ENCODE peak calls at places on chromosomes 12 and 14, in four cellular contexts. One of them, this sample, is unnamed.

GRCh38 chr14:50452979-50453705 is 56.5 kb upstream of the CDKL1 start:
- DNase-seq in stimulated activated effector memory CD8-positive, alpha-beta T cell treated with anti-CD3 and anti-CD28 coated beads, Interleukin-12 subunit alpha, Interleukin-12 subunit beta, amount 100 ng/mL, for 72 hours: no peak
- DNase-seq in Kasumi-1: no peak
- DNase-seq in HCEC 1CT: peak; percentile 83
- DNase-seq in this sample: no peak

GRCh38 chr14:95523051-95523817 is 6.8 kb upstream of the SYNE3 start:
- DNase-seq in stimulated activated effector memory CD8-positive, alpha-beta T cell treated with anti-CD3 and anti-CD28 coated beads, Interleukin-12 subunit alpha, Interleukin-12 subunit beta, amount 100 ng/mL, for 72 hours: no peak
- DNase-seq in HCEC 1CT: no peak
- DNase-seq in Kasumi-1: no peak
- DNase-seq in this sample: no peak

GRCh38 chr12:39613525-39613924 is 6.1 kb downstream of the ABCD2 start:
- DNase-seq in stimulated activated effector memory CD8-positive, alpha-beta T cell treated with anti-CD3 and anti-CD28 coated beads, Interleukin-12 subunit alpha, Interleukin-12 subunit beta, amount 100 ng/mL, for 72 hours: no peak
- DNase-seq in Kasumi-1: no peak
- DNase-seq in HCEC 1CT: no peak
- DNase-seq in this sample: no peak

GRCh38 chr12:47073951-47074350 is 5.5 kb upstream of the PCED1B start:
- DNase-seq in HCEC 1CT: no peak
- DNase-seq in Kasumi-1: no peak
- DNase-seq in stimulated activated effector memory CD8-positive, alpha-beta T cell treated with anti-CD3 and anti-CD28 coated beads, Interleukin-12 subunit alpha, Interleukin-12 subunit beta, amount 100 ng/mL, for 72 hours: no peak
- DNase-seq in this sample: no peak

GRCh38 chr14:31752867-31753661 is 191.9 kb downstream of the NUBPL start:
- DNase-seq in stimulated activated effector memory CD8-positive, alpha-beta T cell treated with anti-CD3 and anti-CD28 coated beads, Interleukin-12 subunit alpha, Interleukin-12 subunit beta, amount 100 ng/mL, for 72 hours: no peak
- DNase-seq in Kasumi-1: no peak
- DNase-seq in HCEC 1CT: no peak
- DNase-seq in this sample: peak; percentile 3

GRCh38 chr12:79378496-79378895 is 312.3 kb downstream of the PAWR start:
- DNase-seq in stimulated activated effector memory CD8-positive, alpha-beta T cell treated with anti-CD3 and anti-CD28 coated beads, Interleukin-12 subunit alpha, Interleukin-12 subunit beta, amount 100 ng/mL, for 72 hours: no peak
- DNase-seq in Kasumi-1: no peak
- DNase-seq in HCEC 1CT: peak; percentile 59
- DNase-seq in this sample: no peak

GRCh38 chr12:29066061-29066588 is 83.0 kb upstream of the FAR2 start:
- DNase-seq in HCEC 1CT: peak; percentile 77
- DNase-seq in stimulated activated effector memory CD8-positive, alpha-beta T cell treated with anti-CD3 and anti-CD28 coated beads, Interleukin-12 subunit alpha, Interleukin-12 subunit beta, amount 100 ng/mL, for 72 hours: no peak
- DNase-seq in Kasumi-1: peak; percentile 38
- DNase-seq in this sample: no peak

GRCh38 chr14:104805941-104806624 is 5.2 kb downstream of the ZBTB42 start:
- DNase-seq in HCEC 1CT: no peak
- DNase-seq in Kasumi-1: no peak
- DNase-seq in stimulated activated effector memory CD8-positive, alpha-beta T cell treated with anti-CD3 and anti-CD28 coated beads, Interleukin-12 subunit alpha, Interleukin-12 subunit beta, amount 100 ng/mL, for 72 hours: no peak
- DNase-seq in this sample: no peak

GRCh38 chr12:50066402-50066801 is 9.0 kb downstream of the ASIC1 start:
- DNase-seq in Kasumi-1: peak; percentile 21
- DNase-seq in stimulated activated effector memory CD8-positive, alpha-beta T cell treated with anti-CD3 and anti-CD28 coated beads, Interleukin-12 subunit alpha, Interleukin-12 subunit beta, amount 100 ng/mL, for 72 hours: no peak
- DNase-seq in HCEC 1CT: peak; percentile 95
- DNase-seq in this sample: no peak

GRCh38 chr12:21984375-21984774 is 43.1 kb upstream of the ABCC9 start:
- DNase-seq in stimulated activated effector memory CD8-positive, alpha-beta T cell treated with anti-CD3 and anti-CD28 coated beads, Interleukin-12 subunit alpha, Interleukin-12 subunit beta, amount 100 ng/mL, for 72 hours: no peak
- DNase-seq in HCEC 1CT: no peak
- DNase-seq in Kasumi-1: no peak
- DNase-seq in this sample: no peak

GRCh38 chr14:46058964-46059580 is 592.5 kb downstream of the RPL10L start:
- DNase-seq in Kasumi-1: no peak
- DNase-seq in stimulated activated effector memory CD8-positive, alpha-beta T cell treated with anti-CD3 and anti-CD28 coated beads, Interleukin-12 subunit alpha, Interleukin-12 subunit beta, amount 100 ng/mL, for 72 hours: no peak
- DNase-seq in HCEC 1CT: no peak
- DNase-seq in this sample: peak; percentile 9

GRCh38 chr12:83971781-83972180 is 940.8 kb downstream of the SLC6A15 start:
- DNase-seq in HCEC 1CT: peak; percentile 5
- DNase-seq in stimulated activated effector memory CD8-positive, alpha-beta T cell treated with anti-CD3 and anti-CD28 coated beads, Interleukin-12 subunit alpha, Interleukin-12 subunit beta, amount 100 ng/mL, for 72 hours: no peak
- DNase-seq in Kasumi-1: no peak
- DNase-seq in this sample: no peak

GRCh38 chr12:21666722-21667121 is 9.1 kb upstream of the LDHB start:
- DNase-seq in stimulated activated effector memory CD8-positive, alpha-beta T cell treated with anti-CD3 and anti-CD28 coated beads, Interleukin-12 subunit alpha, Interleukin-12 subunit beta, amount 100 ng/mL, for 72 hours: no peak
- DNase-seq in Kasumi-1: no peak
- DNase-seq in HCEC 1CT: peak; percentile 31
- DNase-seq in this sample: no peak

GRCh38 chr12:6538420-6539275 is 4.3 kb downstream of the GAPDH start:
- DNase-seq in Kasumi-1: no peak
- DNase-seq in stimulated activated effector memory CD8-positive, alpha-beta T cell treated with anti-CD3 and anti-CD28 coated beads, Interleukin-12 subunit alpha, Interleukin-12 subunit beta, amount 100 ng/mL, for 72 hours: peak; percentile 20
- DNase-seq in HCEC 1CT: peak; percentile 57
- DNase-seq in this sample: no peak

GRCh38 chr14:89217876-89218275 is 199.2 kb downstream of the FOXN3 start:
- DNase-seq in HCEC 1CT: no peak
- DNase-seq in stimulated activated effector memory CD8-positive, alpha-beta T cell treated with anti-CD3 and anti-CD28 coated beads, Interleukin-12 subunit alpha, Interleukin-12 subunit beta, amount 100 ng/mL, for 72 hours: no peak
- DNase-seq in Kasumi-1: no peak
- DNase-seq in this sample: no peak

GRCh38 chr14:64663174-64663573 is 41.0 kb upstream of the PLEKHG3 start:
- DNase-seq in Kasumi-1: no peak
- DNase-seq in HCEC 1CT: no peak
- DNase-seq in stimulated activated effector memory CD8-positive, alpha-beta T cell treated with anti-CD3 and anti-CD28 coated beads, Interleukin-12 subunit alpha, Interleukin-12 subunit beta, amount 100 ng/mL, for 72 hours: no peak
- DNase-seq in this sample: no peak

GRCh38 chr14:96362071-96362964 is 823 bp downstream of the ATG2B start:
- DNase-seq in HCEC 1CT: peak; percentile 13
- DNase-seq in Kasumi-1: peak; percentile 68
- DNase-seq in stimulated activated effector memory CD8-positive, alpha-beta T cell treated with anti-CD3 and anti-CD28 coated beads, Interleukin-12 subunit alpha, Interleukin-12 subunit beta, amount 100 ng/mL, for 72 hours: no peak
- DNase-seq in this sample: peak; percentile 31

GRCh38 chr12:65818454-65819382 is 5.6 kb upstream of the HMGA2 start:
- DNase-seq in Kasumi-1: no peak
- DNase-seq in HCEC 1CT: peak; percentile 45
- DNase-seq in stimulated activated effector memory CD8-positive, alpha-beta T cell treated with anti-CD3 and anti-CD28 coated beads, Interleukin-12 subunit alpha, Interleukin-12 subunit beta, amount 100 ng/mL, for 72 hours: no peak
- DNase-seq in this sample: no peak

GRCh38 chr12:94649349-94650142 is 811 bp downstream of the TMCC3 start:
- DNase-seq in HCEC 1CT: peak; percentile 50
- DNase-seq in Kasumi-1: no peak
- DNase-seq in stimulated activated effector memory CD8-positive, alpha-beta T cell treated with anti-CD3 and anti-CD28 coated beads, Interleukin-12 subunit alpha, Interleukin-12 subunit beta, amount 100 ng/mL, for 72 hours: peak; percentile 32
- DNase-seq in this sample: no peak

GRCh38 chr12:57272337-57273151 is 21.6 kb upstream of the STAC3 start:
- DNase-seq in stimulated activated effector memory CD8-positive, alpha-beta T cell treated with anti-CD3 and anti-CD28 coated beads, Interleukin-12 subunit alpha, Interleukin-12 subunit beta, amount 100 ng/mL, for 72 hours: no peak
- DNase-seq in HCEC 1CT: peak; percentile 30
- DNase-seq in Kasumi-1: no peak
- DNase-seq in this sample: no peak

GRCh38 chr14:104390941-104391901 is 188.3 kb upstream of the C14orf180 start:
- DNase-seq in Kasumi-1: no peak
- DNase-seq in stimulated activated effector memory CD8-positive, alpha-beta T cell treated with anti-CD3 and anti-CD28 coated beads, Interleukin-12 subunit alpha, Interleukin-12 subunit beta, amount 100 ng/mL, for 72 hours: no peak
- DNase-seq in HCEC 1CT: no peak
- DNase-seq in this sample: no peak

GRCh38 chr14:71582705-71583104 is 349.5 kb upstream of the RGS6 start:
- DNase-seq in stimulated activated effector memory CD8-positive, alpha-beta T cell treated with anti-CD3 and anti-CD28 coated beads, Interleukin-12 subunit alpha, Interleukin-12 subunit beta, amount 100 ng/mL, for 72 hours: no peak
- DNase-seq in Kasumi-1: no peak
- DNase-seq in HCEC 1CT: peak; percentile 73
- DNase-seq in this sample: no peak

GRCh38 chr14:94317259-94317658 is 5.9 kb downstream of the SERPINA6 start:
- DNase-seq in Kasumi-1: no peak
- DNase-seq in HCEC 1CT: no peak
- DNase-seq in stimulated activated effector memory CD8-positive, alpha-beta T cell treated with anti-CD3 and anti-CD28 coated beads, Interleukin-12 subunit alpha, Interleukin-12 subunit beta, amount 100 ng/mL, for 72 hours: no peak
- DNase-seq in this sample: no peak

GRCh38 chr12:54411398-54412241 is 7.4 kb downstream of the ITGA5 start:
- DNase-seq in stimulated activated effector memory CD8-positive, alpha-beta T cell treated with anti-CD3 and anti-CD28 coated beads, Interleukin-12 subunit alpha, Interleukin-12 subunit beta, amount 100 ng/mL, for 72 hours: no peak
- DNase-seq in HCEC 1CT: peak; percentile 96
- DNase-seq in Kasumi-1: peak; percentile 70
- DNase-seq in this sample: no peak

GRCh38 chr14:51523243-51523642 is 128.5 kb upstream of the FRMD6 start:
- DNase-seq in stimulated activated effector memory CD8-positive, alpha-beta T cell treated with anti-CD3 and anti-CD28 coated beads, Interleukin-12 subunit alpha, Interleukin-12 subunit beta, amount 100 ng/mL, for 72 hours: no peak
- DNase-seq in Kasumi-1: no peak
- DNase-seq in HCEC 1CT: no peak
- DNase-seq in this sample: no peak

GRCh38 chr12:122459211-122459610 is 36.7 kb upstream of the CLIP1 start:
- DNase-seq in HCEC 1CT: no peak
- DNase-seq in Kasumi-1: no peak
- DNase-seq in stimulated activated effector memory CD8-positive, alpha-beta T cell treated with anti-CD3 and anti-CD28 coated beads, Interleukin-12 subunit alpha, Interleukin-12 subunit beta, amount 100 ng/mL, for 72 hours: no peak
- DNase-seq in this sample: no peak

GRCh38 chr12:22692964-22693555 is 68.1 kb downstream of the ETNK1 start:
- DNase-seq in HCEC 1CT: no peak
- DNase-seq in stimulated activated effector memory CD8-positive, alpha-beta T cell treated with anti-CD3 and anti-CD28 coated beads, Interleukin-12 subunit alpha, Interleukin-12 subunit beta, amount 100 ng/mL, for 72 hours: no peak
- DNase-seq in Kasumi-1: no peak
- DNase-seq in this sample: no peak

GRCh38 chr14:36020120-36021029 is 156.1 kb downstream of the PTCSC3 start:
- DNase-seq in Kasumi-1: no peak
- DNase-seq in stimulated activated effector memory CD8-positive, alpha-beta T cell treated with anti-CD3 and anti-CD28 coated beads, Interleukin-12 subunit alpha, Interleukin-12 subunit beta, amount 100 ng/mL, for 72 hours: no peak
- DNase-seq in HCEC 1CT: no peak
- DNase-seq in this sample: no peak

GRCh38 chr12:51639361-51639760 is 48.3 kb downstream of the SCN8A start:
- DNase-seq in stimulated activated effector memory CD8-positive, alpha-beta T cell treated with anti-CD3 and anti-CD28 coated beads, Interleukin-12 subunit alpha, Interleukin-12 subunit beta, amount 100 ng/mL, for 72 hours: no peak
- DNase-seq in Kasumi-1: no peak
- DNase-seq in HCEC 1CT: peak; percentile 35
- DNase-seq in this sample: no peak

GRCh38 chr12:122076743-122077495 is 1.6 kb upstream of the MLXIP start:
- DNase-seq in Kasumi-1: no peak
- DNase-seq in stimulated activated effector memory CD8-positive, alpha-beta T cell treated with anti-CD3 and anti-CD28 coated beads, Interleukin-12 subunit alpha, Interleukin-12 subunit beta, amount 100 ng/mL, for 72 hours: no peak
- DNase-seq in HCEC 1CT: no peak
- DNase-seq in this sample: no peak

GRCh38 chr14:101025131-101025530 is 121.6 kb upstream of the RTL1 start:
- DNase-seq in Kasumi-1: no peak
- DNase-seq in stimulated activated effector memory CD8-positive, alpha-beta T cell treated with anti-CD3 and anti-CD28 coated beads, Interleukin-12 subunit alpha, Interleukin-12 subunit beta, amount 100 ng/mL, for 72 hours: no peak
- DNase-seq in HCEC 1CT: no peak
- DNase-seq in this sample: no peak

GRCh38 chr14:63632932-63633514 is 8.6 kb downstream of the WDR89 start:
- DNase-seq in Kasumi-1: peak; percentile 75
- DNase-seq in stimulated activated effector memory CD8-positive, alpha-beta T cell treated with anti-CD3 and anti-CD28 coated beads, Interleukin-12 subunit alpha, Interleukin-12 subunit beta, amount 100 ng/mL, for 72 hours: no peak
- DNase-seq in HCEC 1CT: peak; percentile 47
- DNase-seq in this sample: no peak

GRCh38 chr12:10406725-10407124 is 2.8 kb downstream of the KLRC4 start:
- DNase-seq in stimulated activated effector memory CD8-positive, alpha-beta T cell treated with anti-CD3 and anti-CD28 coated beads, Interleukin-12 subunit alpha, Interleukin-12 subunit beta, amount 100 ng/mL, for 72 hours: no peak
- DNase-seq in Kasumi-1: peak; percentile 9
- DNase-seq in HCEC 1CT: no peak
- DNase-seq in this sample: no peak

GRCh38 chr14:100376751-100377171 is 53.6 kb downstream of the SLC25A47 start:
- DNase-seq in Kasumi-1: peak; percentile 39
- DNase-seq in stimulated activated effector memory CD8-positive, alpha-beta T cell treated with anti-CD3 and anti-CD28 coated beads, Interleukin-12 subunit alpha, Interleukin-12 subunit beta, amount 100 ng/mL, for 72 hours: no peak
- DNase-seq in HCEC 1CT: peak; percentile 56
- DNase-seq in this sample: no peak

GRCh38 chr12:100790558-100790957 is 4.0 kb upstream of the ANO4 start:
- DNase-seq in stimulated activated effector memory CD8-positive, alpha-beta T cell treated with anti-CD3 and anti-CD28 coated beads, Interleukin-12 subunit alpha, Interleukin-12 subunit beta, amount 100 ng/mL, for 72 hours: no peak
- DNase-seq in Kasumi-1: no peak
- DNase-seq in HCEC 1CT: no peak
- DNase-seq in this sample: no peak

GRCh38 chr12:108638141-108638823 is 4.6 kb upstream of the SELPLG start:
- DNase-seq in stimulated activated effector memory CD8-positive, alpha-beta T cell treated with anti-CD3 and anti-CD28 coated beads, Interleukin-12 subunit alpha, Interleukin-12 subunit beta, amount 100 ng/mL, for 72 hours: no peak
- DNase-seq in Kasumi-1: peak; percentile 25
- DNase-seq in HCEC 1CT: no peak
- DNase-seq in this sample: no peak

GRCh38 chr14:96065661-96066459 is 26.7 kb downstream of the C14orf132 start:
- DNase-seq in HCEC 1CT: no peak
- DNase-seq in Kasumi-1: no peak
- DNase-seq in stimulated activated effector memory CD8-positive, alpha-beta T cell treated with anti-CD3 and anti-CD28 coated beads, Interleukin-12 subunit alpha, Interleukin-12 subunit beta, amount 100 ng/mL, for 72 hours: no peak
- DNase-seq in this sample: no peak

GRCh38 chr14:34172477-34173368 is 221.8 kb upstream of the EGLN3 start:
- DNase-seq in Kasumi-1: no peak
- DNase-seq in stimulated activated effector memory CD8-positive, alpha-beta T cell treated with anti-CD3 and anti-CD28 coated beads, Interleukin-12 subunit alpha, Interleukin-12 subunit beta, amount 100 ng/mL, for 72 hours: no peak
- DNase-seq in HCEC 1CT: no peak
- DNase-seq in this sample: no peak

GRCh38 chr14:60300019-60300418 is 51.0 kb downstream of the PPM1A start:
- DNase-seq in stimulated activated effector memory CD8-positive, alpha-beta T cell treated with anti-CD3 and anti-CD28 coated beads, Interleukin-12 subunit alpha, Interleukin-12 subunit beta, amount 100 ng/mL, for 72 hours: no peak
- DNase-seq in HCEC 1CT: no peak
- DNase-seq in Kasumi-1: no peak
- DNase-seq in this sample: no peak